ENCODE peak calls at places on chromosome 1, in six cellular contexts. One of them, this sample, is unnamed. For H3K27me3, the result is how much of the 10 kb centered on the place peaks cover.

GRCh38 chr1:6410248-6410893 is 9.3 kb downstream of the HES2 start:
- DNase-seq in WERI-Rb-1: no peak
- DNase-seq in A673: no peak
- DNase-seq in cardiac muscle cell: no peak
- DNase-seq in heart right ventricle: no peak
- DNase-seq in adrenal gland: no peak
- DNase-seq in this sample: no peak

GRCh38 chr1:176849281-176849680 is 315.2 kb downstream of the ASTN1 start:
- DNase-seq in WERI-Rb-1: no peak
- DNase-seq in A673: no peak
- DNase-seq in cardiac muscle cell: no peak
- DNase-seq in heart right ventricle: no peak
- DNase-seq in adrenal gland: no peak
- DNase-seq in this sample: no peak

GRCh38 chr1:25796807-25797458 is 3.1 kb upstream of the SELENON start:
- DNase-seq in WERI-Rb-1: peak
- DNase-seq in A673: peak
- DNase-seq in cardiac muscle cell: peak
- DNase-seq in heart right ventricle: peak
- DNase-seq in adrenal gland: peak
- DNase-seq in this sample: peak

GRCh38 chr1:205678286-205679111 is 1.8 kb downstream of the SLC45A3 start:
- DNase-seq in WERI-Rb-1: peak
- DNase-seq in A673: no peak
- DNase-seq in cardiac muscle cell: peak
- DNase-seq in heart right ventricle: peak
- DNase-seq in adrenal gland: peak
- DNase-seq in this sample: no peak

GRCh38 chr1:103457856-103458255 is 67.6 kb upstream of the RNPC3 start:
- DNase-seq in WERI-Rb-1: no peak
- DNase-seq in A673: no peak
- DNase-seq in cardiac muscle cell: peak
- DNase-seq in heart right ventricle: no peak
- DNase-seq in adrenal gland: no peak
- DNase-seq in this sample: no peak

GRCh38 chr1:177869586-177869985 is 100.3 kb downstream of the SEC16B start:
- DNase-seq in WERI-Rb-1: no peak
- DNase-seq in A673: no peak
- DNase-seq in cardiac muscle cell: no peak
- DNase-seq in heart right ventricle: no peak
- DNase-seq in adrenal gland: no peak
- DNase-seq in this sample: peak

GRCh38 chr1:203117611-203118575 is 9.6 kb upstream of the ADORA1 start:
- DNase-seq in WERI-Rb-1: peak
- DNase-seq in A673: peak
- DNase-seq in cardiac muscle cell: peak
- DNase-seq in heart right ventricle: peak
- DNase-seq in adrenal gland: peak
- DNase-seq in this sample: peak

GRCh38 chr1:161966076-161966475 is 57.6 kb downstream of the OLFML2B start:
- DNase-seq in WERI-Rb-1: no peak
- DNase-seq in A673: peak
- DNase-seq in cardiac muscle cell: no peak
- DNase-seq in heart right ventricle: no peak
- DNase-seq in adrenal gland: no peak
- DNase-seq in this sample: no peak

GRCh38 chr1:191368891-191369654 is 789.2 kb upstream of the RGS18 start:
- DNase-seq in WERI-Rb-1: no peak
- DNase-seq in A673: no peak
- DNase-seq in cardiac muscle cell: no peak
- DNase-seq in heart right ventricle: no peak
- DNase-seq in adrenal gland: no peak
- DNase-seq in this sample: no peak

GRCh38 chr1:2430592-2430973 is 18.2 kb upstream of the PEX10 start:
- DNase-seq in WERI-Rb-1: no peak
- DNase-seq in A673: no peak
- DNase-seq in cardiac muscle cell: no peak
- DNase-seq in heart right ventricle: no peak
- DNase-seq in adrenal gland: no peak
- DNase-seq in this sample: no peak
- H3K27me3 ChIP-seq in WERI-Rb-1: under half
- H3K27me3 ChIP-seq in A673: under half
- H3K27me3 ChIP-seq in cardiac muscle cell: under half
- H3K27me3 ChIP-seq in heart right ventricle: under half
- H3K27me3 ChIP-seq in adrenal gland: under half
- H3K27me3 ChIP-seq in this sample: under half

DNA sequence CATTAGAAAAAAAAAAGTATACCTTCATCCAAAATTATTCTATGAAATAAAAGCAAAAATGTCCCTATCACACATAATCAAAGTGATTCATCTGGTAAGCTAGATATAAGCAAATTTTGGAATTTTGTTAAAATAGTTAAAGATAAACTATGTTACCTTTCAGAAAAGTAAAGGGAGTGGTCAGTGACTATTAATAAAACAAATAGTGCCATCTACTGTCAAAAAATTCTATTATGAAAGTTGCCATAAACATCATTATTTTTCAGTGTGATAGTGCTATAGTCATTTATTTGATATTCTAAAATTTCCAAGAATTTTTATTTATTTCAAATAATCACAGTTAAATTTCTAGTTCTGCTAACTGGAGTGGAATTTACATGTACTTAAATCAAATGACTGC is 803.7 kb downstream of the KCNT2 start:
- DNase-seq in WERI-Rb-1: no peak
- DNase-seq in A673: no peak
- DNase-seq in cardiac muscle cell: no peak
- DNase-seq in heart right ventricle: no peak
- DNase-seq in adrenal gland: no peak
- DNase-seq in this sample: peak
- TF ChIP-seq CTCF in WERI-Rb-1: no peak
- TF ChIP-seq CTCF in A673: no peak
- TF ChIP-seq CTCF in cardiac muscle cell: no peak
- TF ChIP-seq CTCF in heart right ventricle: no peak
- TF ChIP-seq CTCF in adrenal gland: no peak
- TF ChIP-seq CTCF in this sample: no peak

GRCh38 chr1:11610629-11611180 is 43.5 kb downstream of the FBXO2 start:
- DNase-seq in WERI-Rb-1: no peak
- DNase-seq in A673: no peak
- DNase-seq in cardiac muscle cell: no peak
- DNase-seq in heart right ventricle: no peak
- DNase-seq in adrenal gland: no peak
- DNase-seq in this sample: no peak
- H3K27me3 ChIP-seq in WERI-Rb-1: under half
- H3K27me3 ChIP-seq in A673: under half
- H3K27me3 ChIP-seq in cardiac muscle cell: under half
- H3K27me3 ChIP-seq in heart right ventricle: under half
- H3K27me3 ChIP-seq in adrenal gland: under half
- H3K27me3 ChIP-seq in this sample: under half

GRCh38 chr1:151048645-151049032 is 1.1 kb downstream of the C1orf56 start:
- DNase-seq in WERI-Rb-1: no peak
- DNase-seq in A673: no peak
- DNase-seq in cardiac muscle cell: no peak
- DNase-seq in heart right ventricle: no peak
- DNase-seq in adrenal gland: no peak
- DNase-seq in this sample: peak
- TF ChIP-seq CTCF in WERI-Rb-1: no peak
- TF ChIP-seq CTCF in A673: no peak
- TF ChIP-seq CTCF in cardiac muscle cell: peak
- TF ChIP-seq CTCF in heart right ventricle: no peak
- TF ChIP-seq CTCF in adrenal gland: no peak
- TF ChIP-seq CTCF in this sample: no peak

GRCh38 chr1:186165303-186165702 is 209.8 kb downstream of the TPR start:
- DNase-seq in WERI-Rb-1: no peak
- DNase-seq in A673: no peak
- DNase-seq in cardiac muscle cell: no peak
- DNase-seq in heart right ventricle: no peak
- DNase-seq in adrenal gland: no peak
- DNase-seq in this sample: peak
- H3K27me3 ChIP-seq in WERI-Rb-1: under half
- H3K27me3 ChIP-seq in A673: under half
- H3K27me3 ChIP-seq in cardiac muscle cell: under half
- H3K27me3 ChIP-seq in heart right ventricle: under half
- H3K27me3 ChIP-seq in adrenal gland: under half
- H3K27me3 ChIP-seq in this sample: under half

GRCh38 chr1:40438391-40439015 is 11.8 kb upstream of the ZFP69B start:
- DNase-seq in WERI-Rb-1: peak
- DNase-seq in A673: peak
- DNase-seq in cardiac muscle cell: peak
- DNase-seq in heart right ventricle: no peak
- DNase-seq in adrenal gland: no peak
- DNase-seq in this sample: peak
- TF ChIP-seq CTCF in WERI-Rb-1: peak
- TF ChIP-seq CTCF in A673: peak
- TF ChIP-seq CTCF in cardiac muscle cell: peak
- TF ChIP-seq CTCF in heart right ventricle: peak
- TF ChIP-seq CTCF in adrenal gland: peak
- TF ChIP-seq CTCF in this sample: peak

GRCh38 chr1:18800258-18800657 is 59.2 kb downstream of the TAS1R2 start:
- DNase-seq in WERI-Rb-1: no peak
- DNase-seq in A673: no peak
- DNase-seq in cardiac muscle cell: no peak
- DNase-seq in heart right ventricle: no peak
- DNase-seq in adrenal gland: no peak
- DNase-seq in this sample: no peak

GRCh38 chr1:18798533-18799445 is 60.7 kb downstream of the TAS1R2 start:
- DNase-seq in WERI-Rb-1: no peak
- DNase-seq in A673: no peak
- DNase-seq in cardiac muscle cell: no peak
- DNase-seq in heart right ventricle: no peak
- DNase-seq in adrenal gland: no peak
- DNase-seq in this sample: no peak

GRCh38 chr1:18802231-18802630 is 57.2 kb downstream of the TAS1R2 start:
- DNase-seq in WERI-Rb-1: no peak
- DNase-seq in A673: no peak
- DNase-seq in cardiac muscle cell: no peak
- DNase-seq in heart right ventricle: no peak
- DNase-seq in adrenal gland: no peak
- DNase-seq in this sample: no peak

GRCh38 chr1:18796950-18797349 is 62.5 kb downstream of the TAS1R2 start:
- DNase-seq in WERI-Rb-1: no peak
- DNase-seq in A673: no peak
- DNase-seq in cardiac muscle cell: no peak
- DNase-seq in heart right ventricle: no peak
- DNase-seq in adrenal gland: no peak
- DNase-seq in this sample: no peak

DNA sequence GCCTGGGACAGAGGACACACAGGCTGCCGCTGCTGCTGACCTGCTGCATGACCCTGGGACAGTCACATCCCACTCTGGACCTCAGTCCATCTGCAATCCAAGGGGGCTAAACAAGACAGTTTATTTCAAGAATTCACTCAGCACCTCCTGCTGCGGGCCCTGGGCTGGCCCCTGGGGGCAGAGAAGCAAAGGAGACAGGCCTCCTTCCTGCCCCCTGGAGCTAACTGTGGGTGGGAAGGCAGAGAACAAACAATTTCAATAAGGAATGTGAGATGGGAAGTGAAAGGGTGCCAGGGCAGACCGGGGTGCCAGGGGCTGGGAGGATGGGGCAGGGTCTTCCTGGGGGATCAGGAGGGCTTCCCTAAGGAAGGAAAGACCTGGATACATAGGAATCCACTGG is 60.0 kb downstream of the TAS1R2 start:
- DNase-seq in WERI-Rb-1: no peak
- DNase-seq in A673: no peak
- DNase-seq in cardiac muscle cell: no peak
- DNase-seq in heart right ventricle: no peak
- DNase-seq in adrenal gland: no peak
- DNase-seq in this sample: no peak
- H3K27me3 ChIP-seq in WERI-Rb-1: under half
- H3K27me3 ChIP-seq in A673: under half
- H3K27me3 ChIP-seq in cardiac muscle cell: under half
- H3K27me3 ChIP-seq in heart right ventricle: under half
- H3K27me3 ChIP-seq in adrenal gland: under half
- H3K27me3 ChIP-seq in this sample: under half

GRCh38 chr1:7755448-7755847 is 15.6 kb upstream of the VAMP3 start:
- DNase-seq in WERI-Rb-1: no peak
- DNase-seq in A673: peak
- DNase-seq in cardiac muscle cell: peak
- DNase-seq in heart right ventricle: no peak
- DNase-seq in adrenal gland: no peak
- DNase-seq in this sample: no peak

GRCh38 chr1:7760245-7760644 is 10.9 kb upstream of the VAMP3 start:
- DNase-seq in WERI-Rb-1: no peak
- DNase-seq in A673: no peak
- DNase-seq in cardiac muscle cell: no peak
- DNase-seq in heart right ventricle: no peak
- DNase-seq in adrenal gland: no peak
- DNase-seq in this sample: no peak

GRCh38 chr1:7761103-7761502 is 10.0 kb upstream of the VAMP3 start:
- DNase-seq in WERI-Rb-1: no peak
- DNase-seq in A673: no peak
- DNase-seq in cardiac muscle cell: no peak
- DNase-seq in heart right ventricle: no peak
- DNase-seq in adrenal gland: no peak
- DNase-seq in this sample: no peak
- TF ChIP-seq CTCF in WERI-Rb-1: no peak
- TF ChIP-seq CTCF in A673: no peak
- TF ChIP-seq CTCF in cardiac muscle cell: no peak
- TF ChIP-seq CTCF in heart right ventricle: no peak
- TF ChIP-seq CTCF in adrenal gland: no peak
- TF ChIP-seq CTCF in this sample: no peak

This sample was measured in bronchial epithelial cell.